ENCODE peak calls at places on chromosomes 4 and X, in nine cellular contexts. D is neural crest cell, S is foreskin fibroblast, O is substantia nigra, F is A673, M is chondrocyte, G is kidney tubule cell, X is SHP77, B is HTR-8/SVneo. Z is an unnamed sample.

GRCh38 chr4:52996261-52997131 is 134.4 kb downstream of the RASL11B start:
- DNase-seq in M (no peak), B (no peak), S (peak), O (no peak), D (no peak), X (no peak), G (no peak), F (no peak), Z (no peak)

GRCh38 chrX:109847257-109848187 is 114.5 kb upstream of the ACSL4 start:
- DNase-seq in F (no peak), B (peak), D (no peak), M (no peak), G (peak), S (peak), O (no peak), X (no peak), Z (no peak)

GRCh38 chr4:56723831-56724230 is 42.7 kb upstream of the HOPX start:
- DNase-seq in D (no peak), S (no peak), X (no peak), O (no peak), M (no peak), G (no peak), B (no peak), F (no peak), Z (no peak)

GRCh38 chr4:139666735-139667266 is 1.2 kb downstream of the MGST2 start:
- DNase-seq in B (peak), F (peak), O (no peak), S (peak), G (peak), X (peak), M (no peak), D (no peak), Z (no peak)

GRCh38 chr4:123743821-123744220 is 347.2 kb downstream of the SPRY1 start:
- DNase-seq in G (no peak), B (no peak), S (no peak), M (no peak), X (no peak), D (no peak), F (no peak), O (no peak), Z (no peak)

GRCh38 chr4:31649878-31650277 is 929.7 kb downstream of the PCDH7 start:
- DNase-seq in O (no peak), X (no peak), G (no peak), F (no peak), M (no peak), S (no peak), D (no peak), B (no peak), Z (no peak)

GRCh38 chrX:56025872-56026571 is 206.1 kb upstream of the KLF8 start:
- DNase-seq in S (no peak), D (no peak), B (no peak), X (peak), F (no peak), M (no peak), O (no peak), G (no peak), Z (no peak)

GRCh38 chrX:22950278-22951266 is 49.2 kb upstream of the DDX53 start:
- DNase-seq in B (peak), F (peak), S (peak), X (no peak), M (no peak), G (peak), D (no peak), O (no peak), Z (no peak)

GRCh38 chrX:68433155-68433980 is at the start of gene OPHN1:
- DNase-seq in S (peak), M (peak), F (peak), X (no peak), D (peak), G (peak), O (peak), B (peak), Z (peak)

GRCh38 chr4:22553560-22553959 is 37.7 kb upstream of the ADGRA3 start:
- DNase-seq in X (no peak), G (no peak), D (no peak), B (no peak), M (no peak), S (no peak), F (no peak), O (no peak), Z (no peak)

GRCh38 chrX:69948398-69948797 is 101.3 kb downstream of the AWAT2 start:
- DNase-seq in X (no peak), F (no peak), M (no peak), G (no peak), B (no peak), O (no peak), D (no peak), S (no peak), Z (no peak)

Z was measured in spleen.